ENCODE peak calls at places on chromosomes 2 and 18, in four cellular contexts. Q is neural progenitor cell, V is MM.1S, W is PC-3. R is an unnamed sample.

GRCh38 chr18:49966090-49966489 is 152.8 kb upstream of the ACAA2 start:
- DNase-seq in Q (no peak), V (no peak), W (no peak), R (no peak)

GRCh38 chr2:7014201-7014640 is 97.0 kb downstream of the RNF144A start:
- DNase-seq in Q (peak; percentile 69), V (no peak), W (peak; percentile 39), R (no peak)

GRCh38 chr2:122831644-122832043 is 1076.2 kb downstream of the TSN start:
- DNase-seq in Q (no peak), V (no peak), W (peak; percentile 93), R (no peak)

GRCh38 chr18:54718436-54718773 is 109.9 kb upstream of the RAB27B start:
- DNase-seq in Q (no peak), V (no peak), W (no peak), R (no peak)

GRCh38 chr2:229955663-229956062 is 33.4 kb downstream of the FBXO36 start:
- DNase-seq in Q (no peak), V (no peak), W (peak; percentile 48), R (no peak)

GRCh38 chr2:15772681-15773080 is 167.7 kb upstream of the MYCN start:
- DNase-seq in Q (no peak), V (no peak), W (no peak), R (no peak)

GRCh38 chr2:153710128-153710527 is 161.6 kb upstream of the GALNT13 start:
- DNase-seq in Q (no peak), V (no peak), W (no peak), R (no peak)

GRCh38 chr2:239014458-239014857 is 166.6 kb downstream of the TWIST2 start:
- DNase-seq in Q (no peak), V (no peak), W (no peak), R (no peak)

GRCh38 chr18:75625966-75626365 is 198.5 kb upstream of the SMIM21 start:
- DNase-seq in Q (no peak), V (no peak), W (no peak), R (no peak)

GRCh38 chr2:120760446-120761135 is 24.9 kb downstream of the GLI2 start:
- DNase-seq in Q (no peak), V (no peak), W (no peak), R (no peak)

GRCh38 chr2:160006466-160006865 is 55.9 kb downstream of the PLA2R1 start:
- DNase-seq in Q (no peak), V (peak; percentile 52), W (no peak), R (no peak)

GRCh38 chr2:20414806-20415205 is 32.1 kb upstream of the RHOB start:
- DNase-seq in Q (peak; percentile 22), V (no peak), W (no peak), R (no peak)

GRCh38 chr18:78540636-78541400 is 438.8 kb upstream of the SALL3 start:
- DNase-seq in Q (no peak), V (no peak), W (no peak), R (no peak)

GRCh38 chr2:221589696-221590095 is 17.6 kb upstream of the EPHA4 start:
- DNase-seq in Q (no peak), V (no peak), W (no peak), R (no peak)

GRCh38 chr2:1510184-1510583 is 96.9 kb downstream of the TPO start:
- DNase-seq in Q (no peak), V (no peak), W (no peak), R (no peak)

GRCh38 chr2:113167115-113167932 is 6.4 kb upstream of the PSD4 start:
- DNase-seq in Q (no peak), V (no peak), W (no peak), R (no peak)

GRCh38 chr2:3265981-3266726 is 111.5 kb downstream of the EIPR1 start:
- DNase-seq in Q (peak; percentile 95), V (no peak), W (no peak), R (no peak)

GRCh38 chr2:19868705-19869550 is 32.9 kb downstream of the TTC32 start:
- DNase-seq in Q (peak; percentile 62), V (peak; percentile 31), W (no peak), R (no peak)

GRCh38 chr2:227610123-227610522 is 4.5 kb downstream of the SCYGR3 start:
- DNase-seq in Q (no peak), V (peak; percentile 48), W (no peak), R (no peak)

GRCh38 chr2:30201990-30202389 is 29.3 kb upstream of the LBH start:
- DNase-seq in Q (no peak), V (no peak), W (no peak), R (no peak)

GRCh38 chr18:71471963-71472725 is 1072.0 kb downstream of the CBLN2 start:
- DNase-seq in Q (peak; percentile 37), V (no peak), W (no peak), R (no peak)

GRCh38 chr2:34102359-34102758 is 503.3 kb upstream of the FAM98A start:
- DNase-seq in Q (no peak), V (no peak), W (peak; percentile 10), R (peak; percentile 53)

GRCh38 chr2:19611491-19612332 is 253.3 kb upstream of the OSR1 start:
- DNase-seq in Q (no peak), V (peak; percentile 10), W (peak; percentile 96), R (no peak)

GRCh38 chr2:178747767-178748166 is 59.5 kb downstream of the TTN start:
- DNase-seq in Q (no peak), V (no peak), W (peak; percentile 77), R (no peak)

GRCh38 chr2:231716641-231717280 is 8.4 kb downstream of the PTMA start:
- DNase-seq in Q (no peak), V (no peak), W (peak; percentile 39), R (no peak)

GRCh38 chr2:5742126-5742525 is 49.9 kb downstream of the SOX11 start:
- DNase-seq in Q (no peak), V (no peak), W (no peak), R (no peak)

GRCh38 chr2:172836386-172837200 is 100.9 kb downstream of the RAPGEF4 start:
- DNase-seq in Q (no peak), V (no peak), W (peak; percentile 94), R (peak; percentile 99)

GRCh38 chr2:30239308-30240161 is 8.2 kb downstream of the LBH start:
- DNase-seq in Q (peak; percentile 69), V (peak; percentile 63), W (peak; percentile 69), R (no peak)

GRCh38 chr2:72533767-72534166 is 292.1 kb downstream of the EXOC6B start:
- DNase-seq in Q (no peak), V (no peak), W (peak; percentile 73), R (no peak)

GRCh38 chr2:1501991-1502390 is 88.7 kb downstream of the TPO start:
- DNase-seq in Q (no peak), V (no peak), W (no peak), R (no peak)

GRCh38 chr2:129823044-129823443 is 156.4 kb upstream of the RAB6C start:
- DNase-seq in Q (no peak), V (no peak), W (no peak), R (no peak)

GRCh38 chr2:88199912-88200682 is 30.0 kb downstream of the THNSL2 start:
- DNase-seq in Q (peak; percentile 74), V (no peak), W (no peak), R (no peak)

GRCh38 chr18:33755918-33756590 is 178.0 kb downstream of the ASXL3 start:
- DNase-seq in Q (no peak), V (no peak), W (peak; percentile 64), R (peak; percentile 45)

GRCh38 chr2:106649306-106649705 is 162.1 kb downstream of the CD8B2 start:
- DNase-seq in Q (no peak), V (no peak), W (peak; percentile 8), R (no peak)

GRCh38 chr18:49847524-49847923 is 34.2 kb upstream of the ACAA2 start:
- DNase-seq in Q (no peak), V (no peak), W (no peak), R (no peak)

GRCh38 chr2:62197017-62197586 is 1.2 kb downstream of the B3GNT2 start:
- DNase-seq in Q (peak; percentile 40), V (peak; percentile 53), W (peak; percentile 17), R (no peak)

GRCh38 chr2:199315299-199316179 is 142.2 kb downstream of the SATB2 start:
- DNase-seq in Q (peak; percentile 70), V (peak; percentile 41), W (peak; percentile 17), R (no peak)

GRCh38 chr18:48543228-48543627 is 4.4 kb downstream of the CTIF start:
- DNase-seq in Q (peak; percentile 36), V (no peak), W (peak; percentile 4), R (no peak)

GRCh38 chr2:149166958-149167810 is 128.7 kb downstream of the LYPD6B start:
- DNase-seq in Q (peak; percentile 23), V (peak; percentile 84), W (peak; percentile 7), R (peak; percentile 59)

DNA sequence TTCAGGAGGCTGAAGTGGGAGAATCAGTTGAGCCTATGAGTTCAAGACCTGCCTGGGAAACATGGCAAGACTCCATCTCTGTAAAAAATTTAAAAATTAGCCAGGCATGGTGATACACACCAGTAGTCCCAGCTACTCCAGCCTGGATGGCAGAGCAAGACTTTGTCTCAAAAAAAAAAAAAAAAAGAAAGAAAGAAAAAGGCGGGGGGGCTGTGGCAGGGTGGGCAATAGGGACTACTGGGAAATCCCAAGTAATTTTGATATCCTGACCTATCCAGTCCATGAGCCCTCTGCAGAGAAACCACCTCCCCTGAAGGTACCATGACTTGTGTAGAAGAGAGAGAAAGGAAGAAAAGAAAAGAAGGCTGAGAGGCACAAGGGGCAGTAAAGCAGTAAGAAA is 45.3 kb downstream of the ALPK2 start:
- DNase-seq in Q (no peak), V (no peak), W (no peak), R (no peak)
- H3K4me2 ChIP-seq in Q (no peak overlapping the region), V (no peak overlapping the region), W (no peak overlapping the region), R (no peak overlapping the region)

GRCh38 chr2:46652514-46653170 is 173.3 kb downstream of the TMEM247 start:
- DNase-seq in Q (no peak), V (no peak), W (no peak), R (no peak)

GRCh38 chr2:46653539-46653938 is 174.2 kb downstream of the TMEM247 start:
- DNase-seq in Q (no peak), V (no peak), W (no peak), R (no peak)

GRCh38 chr2:46656640-46657039 is 177.3 kb downstream of the TMEM247 start:
- DNase-seq in Q (no peak), V (no peak), W (no peak), R (no peak)

GRCh38 chr2:46657042-46657504 is 177.7 kb downstream of the TMEM247 start:
- DNase-seq in Q (peak; percentile 42), V (no peak), W (peak; percentile 62), R (no peak)

GRCh38 chr2:46655551-46656436 is 176.4 kb downstream of the TMEM247 start:
- DNase-seq in Q (no peak), V (no peak), W (no peak), R (no peak)
- H2AFZ ChIP-seq in Q (no peak overlapping the region), V (no peak overlapping the region), W (no peak overlapping the region), R (no peak overlapping the region)

GRCh38 chr2:190481339-190481738 is 53.2 kb downstream of the NEMP2 start:
- DNase-seq in Q (no peak), V (no peak), W (no peak), R (no peak)
- H3K4me1 ChIP-seq in Q (no peaks in the 10 kb centered on the region), V (no peaks in the 10 kb centered on the region), W (no peaks in the 10 kb centered on the region), R (no peaks in the 10 kb centered on the region)

DNA sequence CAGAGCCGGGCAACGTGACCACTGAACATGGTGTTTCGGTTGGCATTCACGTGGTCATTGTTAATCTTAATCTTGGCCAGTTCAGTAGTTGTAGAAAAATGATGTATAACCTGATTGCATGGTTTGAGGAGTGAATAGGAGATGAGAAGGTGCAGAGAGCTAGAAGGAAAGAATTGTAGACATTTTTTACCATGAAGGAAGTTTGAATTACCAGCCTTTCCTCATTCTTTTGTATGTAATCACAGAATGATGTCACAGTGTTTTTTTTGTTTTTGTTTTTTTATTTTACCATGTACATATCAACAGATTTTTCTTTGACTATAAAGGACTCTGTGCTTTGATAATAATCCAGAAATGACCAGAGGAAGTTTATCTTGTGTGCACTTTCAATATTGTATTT is 126.3 kb downstream of the LTBP1 start:
- DNase-seq in Q (no peak), V (no peak), W (peak; percentile 66), R (no peak)
- H3K4me2 ChIP-seq in Q (no peak overlapping the region), V (no peak overlapping the region), W (peak overlapping the region; percentile 13), R (no peak overlapping the region)